ENCODE peak calls at places on chromosome 18, in six cellular contexts. L is IMR-90, Z is H1, S is H9, P is neuronal stem cell, V is mesenchymal stem cell. K is an unnamed sample.

GRCh38 chr18:3494245-3494526 is 44.2 kb downstream of the TGIF1 start:
- DNase-seq in L (no peak), Z (no peak), S (no peak), P (no peak), V (no peak), K (no peak)

GRCh38 chr18:64116806-64117205 is 32.1 kb downstream of the LINC00305 start:
- DNase-seq in L (no peak), Z (no peak), S (no peak), P (no peak), V (no peak), K (no peak)

GRCh38 chr18:25349131-25349925 is 2.6 kb downstream of the ZNF521 start:
- DNase-seq in L (peak), Z (peak), S (peak), P (peak), V (peak), K (no peak)

GRCh38 chr18:56118422-56118821 is 520.0 kb downstream of the TXNL1 start:
- DNase-seq in L (no peak), Z (no peak), S (no peak), P (no peak), V (no peak), K (no peak)

GRCh38 chr18:28114472-28114871 is 62.5 kb downstream of the CDH2 start:
- DNase-seq in L (peak), Z (no peak), S (no peak), P (no peak), V (peak), K (no peak)

GRCh38 chr18:7017013-7017412 is 100.6 kb downstream of the LAMA1 start:
- DNase-seq in L (no peak), Z (no peak), S (no peak), P (no peak), V (no peak), K (no peak)

GRCh38 chr18:304887-305529 is 37.2 kb upstream of the THOC1 start:
- DNase-seq in L (no peak), Z (peak), S (no peak), P (no peak), V (no peak), K (peak)

GRCh38 chr18:67092141-67092540 is 424.4 kb downstream of the DSEL start:
- DNase-seq in L (no peak), Z (no peak), S (no peak), P (no peak), V (no peak), K (no peak)

GRCh38 chr18:48330016-48330991 is 78.9 kb downstream of the ZBTB7C start:
- DNase-seq in L (peak), Z (no peak), S (no peak), P (no peak), V (peak), K (no peak)

GRCh38 chr18:35311506-35311905 is 21.5 kb upstream of the ZSCAN30 start:
- DNase-seq in L (peak), Z (no peak), S (no peak), P (no peak), V (no peak), K (no peak)

GRCh38 chr18:48490641-48491040 is 48.2 kb upstream of the CTIF start:
- DNase-seq in L (no peak), Z (no peak), S (no peak), P (no peak), V (peak), K (no peak)

GRCh38 chr18:48111547-48111946 is 181.1 kb upstream of the SMAD2 start:
- DNase-seq in L (no peak), Z (no peak), S (no peak), P (no peak), V (no peak), K (no peak)

GRCh38 chr18:35547008-35547605 is 34.4 kb upstream of the GALNT1 start:
- DNase-seq in L (no peak), Z (no peak), S (no peak), P (no peak), V (no peak), K (peak)

GRCh38 chr18:23825978-23826405 is 136.7 kb downstream of the LAMA3 start:
- DNase-seq in L (peak), Z (no peak), S (no peak), P (no peak), V (peak), K (peak)

GRCh38 chr18:69854455-69854854 is 93.2 kb downstream of the CD226 start:
- DNase-seq in L (no peak), Z (no peak), S (no peak), P (no peak), V (no peak), K (no peak)

GRCh38 chr18:63585988-63586387 is 1.2 kb upstream of the SERPINB13 start:
- DNase-seq in L (no peak), Z (no peak), S (no peak), P (no peak), V (no peak), K (no peak)

GRCh38 chr18:2898131-2898640 is 51.4 kb downstream of the EMILIN2 start:
- DNase-seq in L (peak), Z (no peak), S (no peak), P (no peak), V (no peak), K (no peak)

GRCh38 chr18:2337552-2338141 is 233.7 kb downstream of the METTL4 start:
- DNase-seq in L (peak), Z (peak), S (no peak), P (no peak), V (peak), K (peak)

GRCh38 chr18:55048892-55049291 is 89.6 kb upstream of the CCDC68 start:
- DNase-seq in L (peak), Z (no peak), S (no peak), P (no peak), V (peak), K (no peak)

GRCh38 chr18:57792741-57793629 is 10.1 kb downstream of the ATP8B1 start:
- DNase-seq in L (no peak), Z (no peak), S (no peak), P (no peak), V (no peak), K (no peak)

GRCh38 chr18:55405655-55406373 is 182.2 kb downstream of the TCF4 start:
- DNase-seq in L (peak), Z (no peak), S (no peak), P (no peak), V (peak), K (no peak)

GRCh38 chr18:69718912-69719547 is 228.6 kb downstream of the CD226 start:
- DNase-seq in L (no peak), Z (no peak), S (no peak), P (no peak), V (no peak), K (no peak)

GRCh38 chr18:52499646-52500045 is 159.6 kb downstream of the DCC start:
- DNase-seq in L (no peak), Z (no peak), S (no peak), P (no peak), V (no peak), K (no peak)

GRCh38 chr18:28176674-28176932 is 327 bp downstream of the CDH2 start:
- DNase-seq in L (no peak), Z (peak), S (no peak), P (no peak), V (no peak), K (no peak)

GRCh38 chr18:59748628-59749360 is 51.6 kb upstream of the CCBE1 start:
- DNase-seq in L (peak), Z (no peak), S (no peak), P (no peak), V (peak), K (peak)

GRCh38 chr18:7255643-7256042 is 24.8 kb downstream of the LRRC30 start:
- DNase-seq in L (no peak), Z (no peak), S (no peak), P (no peak), V (no peak), K (no peak)

GRCh38 chr18:45006934-45007333 is 326.2 kb downstream of the SETBP1 start:
- DNase-seq in L (peak), Z (no peak), S (no peak), P (no peak), V (peak), K (no peak)

GRCh38 chr18:55886886-55887285 is 298.9 kb upstream of the TCF4 start:
- DNase-seq in L (no peak), Z (no peak), S (no peak), P (no peak), V (no peak), K (no peak)

GRCh38 chr18:27707201-27707600 is 469.7 kb downstream of the CDH2 start:
- DNase-seq in L (no peak), Z (no peak), S (no peak), P (no peak), V (no peak), K (no peak)

GRCh38 chr18:54792079-54792478 is 36.2 kb upstream of the RAB27B start:
- DNase-seq in L (no peak), Z (no peak), S (no peak), P (no peak), V (no peak), K (no peak)

GRCh38 chr18:26103579-26103978 is 13.2 kb upstream of the SS18 start:
- DNase-seq in L (no peak), Z (peak), S (peak), P (no peak), V (no peak), K (peak)

GRCh38 chr18:73156117-73156516 is 288.3 kb upstream of the NETO1 start:
- DNase-seq in L (no peak), Z (no peak), S (no peak), P (no peak), V (no peak), K (no peak)

GRCh38 chr18:46148810-46149209 is 44.6 kb downstream of the HAUS1 start:
- DNase-seq in L (peak), Z (peak), S (peak), P (peak), V (peak), K (peak)

GRCh38 chr18:41579185-41579584 is 375.8 kb upstream of the PIK3C3 start:
- DNase-seq in L (no peak), Z (no peak), S (no peak), P (no peak), V (no peak), K (no peak)

GRCh38 chr18:6521804-6522418 is 107.2 kb upstream of the L3MBTL4 start:
- DNase-seq in L (peak), Z (peak), S (peak), P (no peak), V (peak), K (peak)

GRCh38 chr18:63869851-63870250 is 17.7 kb upstream of the SERPINB2 start:
- DNase-seq in L (peak), Z (no peak), S (no peak), P (no peak), V (peak), K (peak)

GRCh38 chr18:24491882-24492281 is 31.4 kb downstream of the HRH4 start:
- DNase-seq in L (no peak), Z (no peak), S (no peak), P (no peak), V (no peak), K (no peak)

DNA sequence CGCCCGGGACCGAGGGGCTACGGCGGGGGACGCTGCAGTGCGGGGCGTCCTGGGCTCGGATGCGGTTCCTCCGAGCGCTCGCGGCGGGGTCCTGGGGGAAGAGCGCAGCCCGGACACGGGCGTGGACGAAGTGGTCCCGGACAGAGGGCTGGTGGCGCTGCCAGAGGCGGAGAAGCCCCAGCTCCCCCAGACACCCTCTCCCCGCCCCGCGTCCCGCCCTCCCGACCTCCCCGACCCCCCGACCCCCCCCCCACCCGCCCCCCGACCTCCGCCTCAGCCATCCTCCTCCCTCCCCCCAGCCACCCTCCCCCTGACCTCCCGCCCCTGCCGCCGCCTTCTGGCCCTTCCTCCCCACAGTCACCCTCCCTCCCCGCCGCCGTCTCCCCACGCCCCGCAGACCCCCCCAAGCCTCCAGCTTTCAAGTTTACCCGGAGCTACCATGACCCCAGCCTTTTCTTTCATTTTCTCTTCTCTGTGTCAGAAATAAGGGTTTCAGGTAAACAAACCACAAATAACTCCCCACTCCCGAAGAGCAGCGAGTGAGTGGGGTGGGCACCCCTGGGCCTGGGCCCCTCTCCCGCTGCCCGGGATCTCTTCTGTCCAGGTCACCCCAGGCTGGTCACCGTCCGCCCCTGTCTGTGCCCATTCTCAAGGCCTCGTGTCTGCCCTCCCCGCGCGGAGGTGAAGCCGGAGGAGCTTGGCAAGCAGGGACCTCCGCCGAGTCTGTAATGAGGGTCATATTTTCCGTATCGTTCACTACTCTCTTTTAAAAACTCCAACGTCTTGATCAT is 5.1 kb downstream of the NFATC1 start:
- DNase-seq in L (no peak), Z (no peak), S (no peak), P (no peak), V (no peak), K (no peak)
- H2BK120ac ChIP-seq in L (no peak), Z (no peak), S (no peak), P (no peak), V (peak), K (no peak)

GRCh38 chr18:53566622-53567021 is 657.8 kb downstream of the MBD2 start:
- DNase-seq in L (no peak), Z (no peak), S (peak), P (no peak), V (no peak), K (no peak)

DNA sequence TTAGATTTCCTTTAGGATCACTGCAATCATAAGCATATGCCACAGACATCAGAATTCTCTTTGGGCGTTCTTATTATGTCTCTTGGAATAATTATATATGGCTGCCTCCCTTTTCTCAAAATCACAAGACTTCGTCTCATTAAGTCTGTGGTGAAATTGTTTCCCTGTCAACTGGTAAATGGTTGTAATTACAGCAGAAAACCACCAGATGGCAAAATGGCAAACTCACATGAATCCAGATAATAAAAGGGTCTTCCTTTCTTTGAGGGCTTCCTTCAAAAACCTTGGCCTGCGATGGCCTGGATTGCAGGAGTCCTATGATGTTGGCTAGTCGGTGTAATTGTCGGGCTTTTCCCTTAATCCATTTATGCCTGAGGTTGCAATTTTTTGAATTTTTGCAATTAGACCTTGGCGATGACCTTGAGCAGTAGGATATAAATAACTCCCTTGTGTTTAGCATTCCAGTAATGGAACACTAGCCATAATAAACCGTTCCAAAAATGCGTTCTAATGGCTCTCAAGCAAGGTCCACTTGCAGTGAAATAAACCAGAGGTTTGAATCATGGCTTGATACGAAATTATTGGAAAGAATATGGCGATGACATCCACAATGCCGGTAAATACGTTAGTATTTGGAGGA is 656.4 kb downstream of the MBD2 start:
- DNase-seq in L (peak), Z (peak), S (no peak), P (peak), V (peak), K (no peak)
- H3K14ac ChIP-seq in L (no peak), Z (no peak), S (no peak), P (no peak), V (no peak), K (no peak)

GRCh38 chr18:31952223-31952622 is 9.3 kb upstream of the TRAPPC8 start:
- DNase-seq in L (no peak), Z (no peak), S (no peak), P (no peak), V (no peak), K (no peak)
- H3K4ac ChIP-seq in L (no peak), Z (no peak), S (no peak), P (no peak), V (no peak), K (no peak)

GRCh38 chr18:74273394-74273793 is 18.4 kb downstream of the CYB5A start:
- DNase-seq in L (no peak), Z (no peak), S (no peak), P (no peak), V (no peak), K (no peak)
- H2BK120ac ChIP-seq in L (no peak), Z (no peak), S (no peak), P (no peak), V (no peak), K (no peak)

K was measured in trophoblast cell.